ENCODE peak calls at places on chromosomes 6 and 20, in four cellular contexts. J, L, A and F are unnamed samples.

GRCh38 chr6:26104457-26105108 is 17.4 kb downstream of the HFE start:
- DNase-seq in J (no peak), L (no peak), A (no peak), F (no peak)

GRCh38 chr20:24297928-24298327 is 171.5 kb upstream of the SYNDIG1 start:
- DNase-seq in J (no peak), L (no peak), A (no peak), F (no peak)

GRCh38 chr6:106746660-106747059 is 117.3 kb downstream of the QRSL1 start:
- DNase-seq in J (no peak), L (no peak), A (no peak), F (no peak)

GRCh38 chr6:68313911-68314310 is 321.2 kb upstream of the ADGRB3 start:
- DNase-seq in J (no peak), L (no peak), A (no peak), F (no peak)

GRCh38 chr20:62603021-62603906 is 39.0 kb upstream of the SLCO4A1 start:
- DNase-seq in J (peak; percentile 59), L (peak; percentile 76), A (no peak), F (peak; percentile 72)

GRCh38 chr20:32067234-32067821 is 15.3 kb downstream of the HCK start:
- DNase-seq in J (no peak), L (no peak), A (no peak), F (no peak)

GRCh38 chr6:32047855-32048766 is 9.9 kb downstream of the CYP21A2 start:
- DNase-seq in J (peak; percentile 70), L (peak; percentile 87), A (peak; percentile 86), F (peak; percentile 80)

GRCh38 chr6:157281570-157281969 is 41.7 kb downstream of the TMEM242 start:
- DNase-seq in J (no peak), L (no peak), A (no peak), F (no peak)

GRCh38 chr6:128168244-128168643 is 267.4 kb upstream of the THEMIS start:
- DNase-seq in J (no peak), L (no peak), A (no peak), F (no peak)

GRCh38 chr6:1162367-1163275 is 149.3 kb upstream of the FOXQ1 start:
- DNase-seq in J (no peak), L (no peak), A (no peak), F (no peak)

GRCh38 chr6:82413868-82414267 is 50.3 kb downstream of the TPBG start:
- DNase-seq in J (no peak), L (no peak), A (no peak), F (no peak)

GRCh38 chr6:30787954-30788353 is 43.6 kb upstream of the IER3 start:
- DNase-seq in J (no peak), L (no peak), A (no peak), F (no peak)

GRCh38 chr20:3818155-3819151 is 1.9 kb upstream of the AP5S1 start:
- DNase-seq in J (no peak), L (peak; percentile 74), A (peak; percentile 71), F (peak; percentile 68)

GRCh38 chr6:129671442-129672344 is 38.3 kb downstream of the ARHGAP18 start:
- DNase-seq in J (peak; percentile 36), L (peak; percentile 74), A (no peak), F (peak; percentile 64)

GRCh38 chr6:52407467-52407866 is 12.7 kb upstream of the EFHC1 start:
- DNase-seq in J (no peak), L (no peak), A (no peak), F (peak; percentile 59)

GRCh38 chr6:6810727-6811126 is 222.2 kb downstream of the LY86 start:
- DNase-seq in J (no peak), L (peak; percentile 63), A (no peak), F (peak; percentile 48)

GRCh38 chr6:143605894-143606293 is 71.9 kb upstream of the PHACTR2 start:
- DNase-seq in J (no peak), L (no peak), A (no peak), F (no peak)

GRCh38 chr20:14418441-14418840 is 81.0 kb upstream of the FLRT3 start:
- DNase-seq in J (no peak), L (no peak), A (no peak), F (no peak)

GRCh38 chr6:164109770-164110140 is 695.2 kb downstream of the QKI start:
- DNase-seq in J (no peak), L (no peak), A (no peak), F (no peak)

GRCh38 chr6:135358907-135359459 is 138.6 kb downstream of the AHI1 start:
- DNase-seq in J (no peak), L (no peak), A (no peak), F (no peak)

GRCh38 chr20:371755-372542 is 8.6 kb upstream of the TRIB3 start:
- DNase-seq in J (no peak), L (no peak), A (no peak), F (no peak)

GRCh38 chr20:45863543-45864470 is 6.4 kb downstream of the ZSWIM3 start:
- DNase-seq in J (no peak), L (no peak), A (no peak), F (no peak)

GRCh38 chr20:7859371-7859802 is 80.9 kb downstream of the HAO1 start:
- DNase-seq in J (no peak), L (no peak), A (no peak), F (peak; percentile 12)

GRCh38 chr6:34032856-34033255 is 113.0 kb downstream of the GRM4 start:
- DNase-seq in J (no peak), L (no peak), A (no peak), F (no peak)

GRCh38 chr6:14713008-14713452 is 532.8 kb upstream of the JARID2 start:
- DNase-seq in J (no peak), L (no peak), A (peak; percentile 53), F (no peak)

GRCh38 chr6:41335943-41336342 is 535 bp downstream of the NCR2 start:
- DNase-seq in J (no peak), L (no peak), A (no peak), F (no peak)

GRCh38 chr6:56758120-56758519 is 115.4 kb upstream of the DST start:
- DNase-seq in J (no peak), L (no peak), A (no peak), F (no peak)

GRCh38 chr6:41232667-41233066 is 4.5 kb downstream of the TREML4 start:
- DNase-seq in J (no peak), L (no peak), A (no peak), F (no peak)

GRCh38 chr6:32700391-32701040 is 34.1 kb upstream of the HLA-DQB1 start:
- DNase-seq in J (peak; percentile 27), L (peak; percentile 54), A (peak; percentile 35), F (peak; percentile 33)

GRCh38 chr6:44226368-44227137 is 3.2 kb downstream of the SLC29A1 start:
- DNase-seq in J (no peak), L (peak; percentile 12), A (peak; percentile 61), F (peak; percentile 9)

GRCh38 chr6:162442675-162443074 is 284.9 kb downstream of the PRKN start:
- DNase-seq in J (no peak), L (no peak), A (no peak), F (no peak)

GRCh38 chr20:59938221-59938620 is 1.9 kb downstream of the PPP1R3D start:
- DNase-seq in J (no peak), L (no peak), A (no peak), F (no peak)

GRCh38 chr6:140537834-140538680 is 1163.6 kb upstream of the CITED2 start:
- DNase-seq in J (no peak), L (no peak), A (no peak), F (no peak)

GRCh38 chr6:87799651-87800050 is 97.6 kb upstream of the AKIRIN2 start:
- DNase-seq in J (no peak), L (no peak), A (no peak), F (no peak)

GRCh38 chr20:17620371-17621228 is 50.7 kb downstream of the DSTN start:
- DNase-seq in J (no peak), L (peak; percentile 25), A (no peak), F (peak; percentile 5)

GRCh38 chr20:17969276-17969883 is 562 bp downstream of the MGME1 start:
- DNase-seq in J (peak; percentile 19), L (no peak), A (no peak), F (no peak)